ENCODE peak calls at places on chromosomes 5 and 9, in four cellular contexts. One of them, this sample, is unnamed.

GRCh38 chr9:36903541-36904435 is 130.3 kb downstream of the PAX5 start:
- DNase-seq in AG10803: peak; percentile 31
- DNase-seq in AG09309: peak; percentile 2
- DNase-seq in OCI-LY7: no peak
- DNase-seq in this sample: peak; percentile 70

GRCh38 chr9:124839612-124840299 is 13.5 kb upstream of the WDR38 start:
- DNase-seq in OCI-LY7: peak; percentile 46
- DNase-seq in AG10803: no peak
- DNase-seq in AG09309: no peak
- DNase-seq in this sample: no peak

GRCh38 chr5:76467221-76467620 is 64.1 kb downstream of the IQGAP2 start:
- DNase-seq in AG09309: no peak
- DNase-seq in AG10803: no peak
- DNase-seq in OCI-LY7: no peak
- DNase-seq in this sample: no peak

GRCh38 chr5:172913117-172913850 is 45.9 kb upstream of the RPL26L1 start:
- DNase-seq in AG09309: no peak
- DNase-seq in OCI-LY7: no peak
- DNase-seq in AG10803: peak; percentile 25
- DNase-seq in this sample: no peak

GRCh38 chr9:70100362-70100761 is 56.7 kb downstream of the MAMDC2 start:
- DNase-seq in AG10803: peak; percentile 61
- DNase-seq in OCI-LY7: no peak
- DNase-seq in AG09309: no peak
- DNase-seq in this sample: no peak

GRCh38 chr5:124909734-124910133 is 163.3 kb upstream of the ZNF608 start:
- DNase-seq in AG09309: no peak
- DNase-seq in AG10803: no peak
- DNase-seq in OCI-LY7: no peak
- DNase-seq in this sample: no peak

GRCh38 chr9:35904966-35905781 is 828 bp upstream of the HRCT1 start:
- DNase-seq in AG10803: peak; percentile 43
- DNase-seq in OCI-LY7: no peak
- DNase-seq in AG09309: no peak
- DNase-seq in this sample: peak; percentile 76

GRCh38 chr5:139910901-139911300 is 115.3 kb downstream of the PSD2 start:
- DNase-seq in AG10803: no peak
- DNase-seq in AG09309: no peak
- DNase-seq in OCI-LY7: no peak
- DNase-seq in this sample: no peak

GRCh38 chr5:149002761-149003689 is 59.8 kb downstream of the SH3TC2 start:
- DNase-seq in AG09309: no peak
- DNase-seq in OCI-LY7: no peak
- DNase-seq in AG10803: peak; percentile 69
- DNase-seq in this sample: peak; percentile 78

GRCh38 chr5:53263151-53263550 is 153.6 kb upstream of the MOCS2 start:
- DNase-seq in AG09309: no peak
- DNase-seq in AG10803: peak; percentile 39
- DNase-seq in OCI-LY7: no peak
- DNase-seq in this sample: no peak

GRCh38 chr5:57176350-57176857 is 2.5 kb downstream of the GPBP1 start:
- DNase-seq in OCI-LY7: no peak
- DNase-seq in AG09309: peak; percentile 31
- DNase-seq in AG10803: peak; percentile 54
- DNase-seq in this sample: peak; percentile 56

GRCh38 chr9:91740713-91741112 is 209.3 kb downstream of the ROR2 start:
- DNase-seq in AG10803: peak; percentile 79
- DNase-seq in OCI-LY7: no peak
- DNase-seq in AG09309: no peak
- DNase-seq in this sample: no peak

GRCh38 chr5:75197746-75198145 is 38.9 kb downstream of the ANKRD31 start:
- DNase-seq in OCI-LY7: no peak
- DNase-seq in AG10803: no peak
- DNase-seq in AG09309: no peak
- DNase-seq in this sample: no peak

GRCh38 chr9:137757613-137758029 is 120.0 kb upstream of the CACNA1B start:
- DNase-seq in AG10803: peak; percentile 84
- DNase-seq in AG09309: peak; percentile 39
- DNase-seq in OCI-LY7: no peak
- DNase-seq in this sample: peak; percentile 72

GRCh38 chr9:113316032-113316431 is 12.9 kb upstream of the RNF183 start:
- DNase-seq in AG10803: no peak
- DNase-seq in OCI-LY7: no peak
- DNase-seq in AG09309: no peak
- DNase-seq in this sample: no peak

GRCh38 chr9:89601306-89601705 is 3.5 kb upstream of the GADD45G start:
- DNase-seq in OCI-LY7: no peak
- DNase-seq in AG09309: no peak
- DNase-seq in AG10803: no peak
- DNase-seq in this sample: no peak

GRCh38 chr5:137014731-137015130 is 484.4 kb downstream of the SPOCK1 start:
- DNase-seq in AG09309: no peak
- DNase-seq in AG10803: no peak
- DNase-seq in OCI-LY7: no peak
- DNase-seq in this sample: no peak

GRCh38 chr5:137016783-137017324 is 482.3 kb downstream of the SPOCK1 start:
- DNase-seq in OCI-LY7: peak; percentile 30
- DNase-seq in AG10803: peak; percentile 3
- DNase-seq in AG09309: no peak
- DNase-seq in this sample: no peak

GRCh38 chr5:137019229-137019628 is 479.9 kb downstream of the SPOCK1 start:
- DNase-seq in AG09309: no peak
- DNase-seq in AG10803: no peak
- DNase-seq in OCI-LY7: no peak
- DNase-seq in this sample: no peak

GRCh38 chr5:137015540-137016116 is 483.5 kb downstream of the SPOCK1 start:
- DNase-seq in OCI-LY7: no peak
- DNase-seq in AG10803: no peak
- DNase-seq in AG09309: no peak
- DNase-seq in this sample: no peak
- TF ChIP-seq CTCF in OCI-LY7: no peak
- TF ChIP-seq CTCF in AG10803: no peak
- TF ChIP-seq CTCF in AG09309: no peak
- TF ChIP-seq CTCF in this sample: no peak

GRCh38 chr9:109319072-109319630 is 1.7 kb downstream of the EPB41L4B start:
- DNase-seq in OCI-LY7: no peak
- DNase-seq in AG10803: no peak
- DNase-seq in AG09309: no peak
- DNase-seq in this sample: no peak

GRCh38 chr9:109321727-109322126 is 868 bp upstream of the EPB41L4B start:
- DNase-seq in AG09309: no peak
- DNase-seq in AG10803: no peak
- DNase-seq in OCI-LY7: no peak
- DNase-seq in this sample: no peak

GRCh38 chr9:109320734-109321448 is at the start of gene EPB41L4B:
- DNase-seq in OCI-LY7: peak; percentile 81
- DNase-seq in AG10803: peak; percentile 69
- DNase-seq in AG09309: peak; percentile 37
- DNase-seq in this sample: peak; percentile 48

GRCh38 chr9:109319631-109320233 is 1.1 kb downstream of the EPB41L4B start:
- DNase-seq in OCI-LY7: no peak
- DNase-seq in AG09309: no peak
- DNase-seq in AG10803: no peak
- DNase-seq in this sample: no peak

DNA sequence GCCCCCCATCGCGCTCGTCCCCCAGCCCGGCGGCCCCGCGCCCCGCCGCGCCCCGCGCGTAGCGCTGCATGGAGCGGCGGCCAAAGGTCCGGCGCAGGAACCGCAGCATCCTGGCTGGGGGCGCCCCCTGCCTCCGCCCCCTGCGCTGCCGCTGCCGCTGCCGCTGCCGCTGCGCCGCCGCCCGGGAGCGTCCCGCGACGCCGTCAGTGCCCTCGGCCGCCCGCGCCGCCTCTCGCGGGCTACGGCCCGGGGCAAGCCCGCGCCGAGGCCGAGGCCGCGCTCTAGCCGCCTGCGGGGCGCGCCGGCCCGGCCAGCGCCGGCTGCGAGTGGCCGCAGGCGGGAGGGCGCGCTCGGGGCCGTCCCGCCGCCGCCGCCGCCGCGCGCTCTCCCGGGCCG is 523 bp downstream of the EPB41L4B start:
- DNase-seq in OCI-LY7: no peak
- DNase-seq in AG09309: no peak
- DNase-seq in AG10803: no peak
- DNase-seq in this sample: no peak
- TF ChIP-seq CTCF in OCI-LY7: no peak
- TF ChIP-seq CTCF in AG09309: no peak
- TF ChIP-seq CTCF in AG10803: no peak
- TF ChIP-seq CTCF in this sample: no peak

DNA sequence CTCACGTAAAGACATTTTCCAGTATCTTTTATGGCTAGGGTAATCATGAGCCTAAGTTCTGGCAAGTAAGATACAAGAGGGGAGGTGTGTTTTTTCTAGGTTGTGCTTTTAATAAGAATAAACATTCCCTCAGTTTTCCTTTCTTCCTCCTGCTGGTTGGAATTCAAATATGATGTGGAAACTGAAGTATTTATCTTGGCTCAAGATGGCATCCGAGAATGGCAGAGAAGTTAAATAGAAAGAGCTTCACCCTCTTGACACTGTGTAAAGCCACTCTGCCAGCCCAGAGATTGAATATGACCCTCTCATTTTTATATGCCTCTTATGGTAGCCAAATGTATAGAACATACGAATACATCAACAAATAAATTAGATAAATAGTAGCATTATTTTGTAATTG is 438.4 kb downstream of the ISL1 start:
- DNase-seq in AG09309: no peak
- DNase-seq in OCI-LY7: no peak
- DNase-seq in AG10803: no peak
- DNase-seq in this sample: no peak
- TF ChIP-seq CTCF in AG09309: no peak
- TF ChIP-seq CTCF in OCI-LY7: no peak
- TF ChIP-seq CTCF in AG10803: no peak
- TF ChIP-seq CTCF in this sample: no peak

GRCh38 chr9:107240260-107240659 is 42.8 kb upstream of the RAD23B start:
- DNase-seq in AG10803: no peak
- DNase-seq in AG09309: no peak
- DNase-seq in OCI-LY7: no peak
- DNase-seq in this sample: no peak

GRCh38 chr9:107235765-107236442 is 47.2 kb upstream of the RAD23B start:
- DNase-seq in AG10803: no peak
- DNase-seq in OCI-LY7: no peak
- DNase-seq in AG09309: no peak
- DNase-seq in this sample: no peak

GRCh38 chr9:107242073-107243063 is 40.7 kb upstream of the RAD23B start:
- DNase-seq in AG10803: peak; percentile 65
- DNase-seq in OCI-LY7: no peak
- DNase-seq in AG09309: no peak
- DNase-seq in this sample: no peak

GRCh38 chr9:107237873-107238272 is 45.2 kb upstream of the RAD23B start:
- DNase-seq in OCI-LY7: no peak
- DNase-seq in AG10803: no peak
- DNase-seq in AG09309: no peak
- DNase-seq in this sample: no peak

GRCh38 chr9:107239474-107239873 is 43.6 kb upstream of the RAD23B start:
- DNase-seq in OCI-LY7: peak; percentile 53
- DNase-seq in AG09309: no peak
- DNase-seq in AG10803: no peak
- DNase-seq in this sample: peak; percentile 43
- TF ChIP-seq CTCF in OCI-LY7: peak; percentile 72
- TF ChIP-seq CTCF in AG09309: peak; percentile 39
- TF ChIP-seq CTCF in AG10803: peak; percentile 35
- TF ChIP-seq CTCF in this sample: peak; percentile 66

DNA sequence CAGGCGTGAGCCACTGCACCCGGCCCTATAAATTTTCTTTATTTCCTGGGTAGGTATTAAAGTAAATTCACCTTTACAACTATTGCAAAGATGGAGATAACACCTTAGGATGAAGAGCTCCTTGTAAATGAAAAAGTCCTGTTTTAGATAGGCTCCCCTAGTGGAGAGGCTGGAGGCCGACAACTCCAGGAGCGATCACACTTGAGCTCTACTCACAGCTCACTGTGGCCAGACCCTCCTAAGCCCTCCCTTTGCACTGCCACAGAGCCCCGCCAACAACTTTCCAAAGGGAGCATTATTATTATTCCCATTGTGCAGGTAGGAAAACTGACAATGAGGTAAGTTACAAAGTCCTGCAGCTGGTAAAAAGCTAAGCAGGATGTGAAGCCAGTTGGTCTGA is 139.1 kb upstream of the ERCC6L2 start:
- DNase-seq in OCI-LY7: peak; percentile 9
- DNase-seq in AG10803: no peak
- DNase-seq in AG09309: no peak
- DNase-seq in this sample: no peak
- TF ChIP-seq CTCF in OCI-LY7: peak; percentile 64
- TF ChIP-seq CTCF in AG10803: peak; percentile 51
- TF ChIP-seq CTCF in AG09309: peak; percentile 42
- TF ChIP-seq CTCF in this sample: peak; percentile 69

GRCh38 chr5:91219803-91220371 is 163.2 kb downstream of the ARRDC3 start:
- DNase-seq in AG09309: peak; percentile 34
- DNase-seq in AG10803: peak; percentile 25
- DNase-seq in OCI-LY7: peak; percentile 27
- DNase-seq in this sample: peak; percentile 19
- TF ChIP-seq CTCF in AG09309: peak; percentile 52
- TF ChIP-seq CTCF in AG10803: peak; percentile 40
- TF ChIP-seq CTCF in OCI-LY7: peak; percentile 79
- TF ChIP-seq CTCF in this sample: peak; percentile 74

GRCh38 chr9:79663299-79663698 is 91.5 kb downstream of the TLE4 start:
- DNase-seq in OCI-LY7: no peak
- DNase-seq in AG09309: no peak
- DNase-seq in AG10803: peak; percentile 51
- DNase-seq in this sample: no peak
- TF ChIP-seq CTCF in OCI-LY7: no peak
- TF ChIP-seq CTCF in AG09309: no peak
- TF ChIP-seq CTCF in AG10803: no peak
- TF ChIP-seq CTCF in this sample: no peak

DNA sequence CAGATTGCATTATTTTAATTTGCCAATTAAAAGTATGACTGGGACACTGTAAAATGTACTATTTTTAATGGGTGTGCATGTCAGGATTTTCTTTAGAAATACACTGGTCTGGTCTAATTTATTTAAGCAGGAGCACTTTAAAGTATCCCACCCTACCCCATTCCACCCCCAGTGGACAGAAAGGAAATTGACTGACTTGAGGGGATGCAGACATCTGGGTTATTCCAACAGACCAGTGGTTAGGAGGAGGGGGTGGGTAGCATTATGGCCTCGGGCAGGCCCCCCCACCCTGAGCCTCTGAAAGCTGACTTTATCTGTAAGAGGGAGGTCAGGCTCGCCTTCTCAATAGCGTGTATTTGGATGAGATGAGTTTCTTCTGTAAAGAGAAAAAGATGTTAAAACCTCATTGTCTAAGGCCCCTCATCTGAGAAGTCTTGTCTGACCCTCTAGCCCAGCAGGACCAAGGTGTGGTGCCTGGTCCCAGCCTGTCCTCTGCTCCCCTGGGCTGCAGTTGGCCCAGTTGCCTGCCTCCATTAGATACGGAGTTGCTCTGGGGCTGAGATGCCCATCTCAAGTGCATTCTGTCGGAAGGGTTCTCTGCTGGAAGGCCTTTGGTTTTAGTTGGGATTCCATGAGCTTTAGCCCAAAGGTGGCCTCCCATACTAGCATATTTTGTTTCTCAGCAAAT is 4.4 kb downstream of the HNRNPAB start:
- DNase-seq in AG09309: no peak
- DNase-seq in OCI-LY7: peak; percentile 37
- DNase-seq in AG10803: no peak
- DNase-seq in this sample: no peak
- TF ChIP-seq CTCF in AG09309: no peak
- TF ChIP-seq CTCF in OCI-LY7: peak; percentile 61
- TF ChIP-seq CTCF in AG10803: peak; percentile 29
- TF ChIP-seq CTCF in this sample: peak; percentile 63